ENCODE peak calls at places on chromosome 22, in six cellular contexts. H is HEK293T; T is NCI-H1092 treated with DMSO at 0.1 percent for 48 hours; S is K562; Z is activated naive CD4-positive, alpha-beta T cell treated with anti-CD3 and anti-CD28 coated beads, Interleukin-2, amount 50 U/mL, for 16 hours; G is activated T-helper 1 cell treated with Interleukin-2 at 50 U/mL for 16 hours. B is an unnamed sample.

GRCh38 chr22:24330636-24331035 is 60.0 kb downstream of the SPECC1L start:
- DNase-seq in S (no peak), H (no peak), Z (no peak), G (no peak), T (no peak), B (peak)

GRCh38 chr22:47801541-47802245 is 1039.2 kb downstream of the TBC1D22A start:
- DNase-seq in S (no peak), G (no peak), H (no peak), T (no peak), Z (no peak), B (no peak)

GRCh38 chr22:33908201-33909074 is 11.8 kb downstream of the LARGE1 start:
- DNase-seq in G (no peak), T (no peak), H (no peak), S (no peak), Z (no peak), B (no peak)

GRCh38 chr22:20982563-20982882 is 426 bp downstream of the LZTR1 start:
- DNase-seq in T (no peak), Z (no peak), G (no peak), S (no peak), H (no peak), B (no peak)

GRCh38 chr22:47063606-47064005 is 301.2 kb downstream of the TBC1D22A start:
- DNase-seq in G (no peak), Z (no peak), T (no peak), H (no peak), S (no peak), B (no peak)

GRCh38 chr22:46528121-46528610 is 9.3 kb downstream of the CELSR1 start:
- DNase-seq in T (no peak), S (no peak), Z (no peak), G (no peak), H (no peak), B (peak)

GRCh38 chr22:37601540-37602442 is 6.8 kb upstream of the GGA1 start:
- DNase-seq in Z (no peak), G (no peak), T (no peak), H (peak), S (no peak), B (peak)

GRCh38 chr22:36760716-36761115 is 15.2 kb downstream of the IFT27 start:
- DNase-seq in Z (no peak), T (no peak), G (no peak), S (no peak), H (no peak), B (no peak)

GRCh38 chr22:29003552-29003951 is 58.1 kb downstream of the C22orf31 start:
- DNase-seq in Z (no peak), G (no peak), H (no peak), S (no peak), T (no peak), B (no peak)

GRCh38 chr22:20656516-20656901 is 117.4 kb upstream of the SERPIND1 start:
- DNase-seq in H (no peak), T (no peak), G (no peak), Z (no peak), S (no peak), B (no peak)

GRCh38 chr22:28560005-28560742 is 119.5 kb downstream of the TTC28 start:
- DNase-seq in H (no peak), Z (no peak), G (no peak), S (peak), T (no peak), B (peak)

GRCh38 chr22:50280022-50280707 is 10.0 kb upstream of the MAPK11 start:
- DNase-seq in H (no peak), T (no peak), S (no peak), Z (no peak), G (no peak), B (no peak)

GRCh38 chr22:23069502-23070357 is 589 bp upstream of the GNAZ start:
- DNase-seq in Z (peak), T (peak), S (peak), H (peak), G (peak), B (peak)

B was measured in OCI-M1.